ENCODE peak calls at places on chromosome 19, in eight cellular contexts. E is HCT116, U is ovary, A is NB4, R is A549, N is stomach, W is transverse colon, F is adrenal gland. T is an unnamed sample.

GRCh38 chr19:40588926-40589569 is 12.1 kb upstream of the LTBP4 start:
- DNase-seq in E (no peak), U (no peak), A (no peak), R (no peak), N (no peak), W (no peak), F (no peak), T (no peak)

GRCh38 chr19:7921955-7922840 is 2.1 kb downstream of the SNAPC2 start:
- DNase-seq in E (no peak), U (no peak), A (no peak), R (no peak), N (no peak), W (no peak), F (no peak), T (no peak)

GRCh38 chr19:45716314-45717130 is 14.2 kb downstream of the FBXO46 start:
- DNase-seq in E (no peak), U (peak), A (peak), R (peak), N (no peak), W (peak), F (no peak), T (peak)

GRCh38 chr19:10762656-10763055 is 44.8 kb downstream of the DNM2 start:
- DNase-seq in E (no peak), U (no peak), A (no peak), R (no peak), N (no peak), W (peak), F (no peak), T (no peak)

GRCh38 chr19:13986348-13986904 is 19.7 kb downstream of the RFX1 start:
- DNase-seq in E (no peak), U (peak), A (peak), R (no peak), N (peak), W (peak), F (peak), T (peak)

GRCh38 chr19:6735181-6735891 is 2.0 kb downstream of the GPR108 start:
- DNase-seq in E (no peak), U (no peak), A (no peak), R (no peak), N (no peak), W (no peak), F (no peak), T (no peak)

GRCh38 chr19:45668342-45668871 is 386 bp downstream of the GIPR start:
- DNase-seq in E (no peak), U (no peak), A (peak), R (no peak), N (peak), W (peak), F (no peak), T (no peak)

GRCh38 chr19:45906221-45906620 is 3.8 kb upstream of the MYPOP start:
- DNase-seq in E (no peak), U (no peak), A (no peak), R (no peak), N (no peak), W (no peak), F (no peak), T (no peak)

GRCh38 chr19:34766386-34766785 is 6.6 kb downstream of the ZNF599 start:
- DNase-seq in E (no peak), U (no peak), A (no peak), R (no peak), N (no peak), W (no peak), F (no peak), T (no peak)

GRCh38 chr19:21130097-21130775 is 11.6 kb upstream of the ZNF431 start:
- DNase-seq in E (no peak), U (no peak), A (no peak), R (no peak), N (no peak), W (no peak), F (no peak), T (no peak)

GRCh38 chr19:40666803-40667438 is 23.5 kb downstream of the NUMBL start:
- DNase-seq in E (no peak), U (no peak), A (no peak), R (no peak), N (no peak), W (no peak), F (no peak), T (no peak)

GRCh38 chr19:50203281-50204080 is at the start of gene MYH14:
- DNase-seq in E (peak), U (peak), A (no peak), R (peak), N (peak), W (peak), F (peak), T (peak)

GRCh38 chr19:39969681-39970423 is 1.1 kb upstream of the PSMC4 start:
- DNase-seq in E (no peak), U (no peak), A (no peak), R (no peak), N (peak), W (no peak), F (no peak), T (no peak)

GRCh38 chr19:51693819-51694218 is 689 bp downstream of the SPACA6 start:
- DNase-seq in E (no peak), U (no peak), A (no peak), R (no peak), N (no peak), W (no peak), F (no peak), T (no peak)

GRCh38 chr19:12867120-12868099 is 13.8 kb downstream of the DNASE2 start:
- DNase-seq in E (no peak), U (peak), A (no peak), R (no peak), N (peak), W (peak), F (peak), T (peak)

GRCh38 chr19:18771328-18772242 is 19.5 kb downstream of the COMP start:
- DNase-seq in E (no peak), U (no peak), A (peak), R (no peak), N (no peak), W (no peak), F (no peak), T (no peak)

GRCh38 chr19:15875075-15875474 is 22.8 kb downstream of the CYP4F2 start:
- DNase-seq in E (no peak), U (no peak), A (peak), R (no peak), N (no peak), W (no peak), F (no peak), T (no peak)

GRCh38 chr19:7004313-7004931 is 16.8 kb downstream of the MBD3L2B start:
- DNase-seq in E (peak), U (no peak), A (peak), R (peak), N (no peak), W (no peak), F (peak), T (peak)

GRCh38 chr19:1452802-1453524 is 3.0 kb downstream of the APC2 start:
- DNase-seq in E (no peak), U (no peak), A (no peak), R (no peak), N (no peak), W (no peak), F (no peak), T (no peak)

GRCh38 chr19:43624933-43625332 is 5.5 kb upstream of the ZNF428 start:
- DNase-seq in E (peak), U (no peak), A (peak), R (no peak), N (peak), W (peak), F (peak), T (peak)

GRCh38 chr19:6260912-6261636 is 18.7 kb downstream of the MLLT1 start:
- DNase-seq in E (no peak), U (no peak), A (peak), R (peak), N (peak), W (no peak), F (no peak), T (no peak)

GRCh38 chr19:771332-771785 is 20.4 kb downstream of the MISP start:
- DNase-seq in E (peak), U (no peak), A (peak), R (no peak), N (no peak), W (no peak), F (no peak), T (peak)

GRCh38 chr19:13808856-13809255 is 13.6 kb downstream of the ZSWIM4 start:
- DNase-seq in E (no peak), U (no peak), A (no peak), R (no peak), N (no peak), W (no peak), F (no peak), T (no peak)

GRCh38 chr19:19379527-19379926 is 25.9 kb upstream of the GATAD2A start:
- DNase-seq in E (no peak), U (no peak), A (no peak), R (no peak), N (no peak), W (no peak), F (no peak), T (no peak)

GRCh38 chr19:53055117-53055516 is 10.6 kb downstream of the ERVV-2 start:
- DNase-seq in E (no peak), U (no peak), A (no peak), R (no peak), N (no peak), W (no peak), F (no peak), T (no peak)

GRCh38 chr19:30162718-30163117 is 209.5 kb upstream of the ZNF536 start:
- DNase-seq in E (no peak), U (no peak), A (no peak), R (no peak), N (no peak), W (no peak), F (no peak), T (no peak)

GRCh38 chr19:18464646-18465045 is 26.7 kb upstream of the ISYNA1 start:
- DNase-seq in E (no peak), U (peak), A (no peak), R (no peak), N (peak), W (peak), F (peak), T (no peak)

GRCh38 chr19:11435833-11436313 is 438 bp downstream of the PRKCSH start:
- DNase-seq in E (no peak), U (no peak), A (peak), R (no peak), N (no peak), W (peak), F (peak), T (peak)

GRCh38 chr19:15836595-15837398 is 21.3 kb upstream of the OR10H1 start:
- DNase-seq in E (peak), U (peak), A (peak), R (peak), N (peak), W (peak), F (peak), T (peak)

GRCh38 chr19:996051-996838 is 4.0 kb upstream of the GRIN3B start:
- DNase-seq in E (no peak), U (no peak), A (peak), R (no peak), N (peak), W (peak), F (no peak), T (peak)

GRCh38 chr19:1125601-1126533 is 22.1 kb downstream of the GPX4 start:
- DNase-seq in E (no peak), U (no peak), A (no peak), R (no peak), N (no peak), W (no peak), F (peak), T (peak)

GRCh38 chr19:14477417-14478112 is 2.4 kb upstream of the PTGER1 start:
- DNase-seq in E (no peak), U (no peak), A (no peak), R (no peak), N (no peak), W (no peak), F (no peak), T (no peak)

GRCh38 chr19:11382898-11383705 is 1.0 kb downstream of the EPOR start:
- DNase-seq in E (peak), U (no peak), A (peak), R (peak), N (peak), W (peak), F (peak), T (peak)

GRCh38 chr19:15424692-15425272 is 6.0 kb upstream of the AKAP8L start:
- DNase-seq in E (no peak), U (no peak), A (no peak), R (no peak), N (no peak), W (no peak), F (no peak), T (no peak)

GRCh38 chr19:51317381-51317780 is 5.9 kb downstream of the IGLON5 start:
- DNase-seq in E (no peak), U (no peak), A (peak), R (no peak), N (no peak), W (no peak), F (no peak), T (peak)

GRCh38 chr19:50514346-50515167 is 844 bp upstream of the ASPDH start:
- DNase-seq in E (no peak), U (no peak), A (no peak), R (no peak), N (no peak), W (no peak), F (no peak), T (no peak)

GRCh38 chr19:343451-343931 is 1.1 kb downstream of the MIER2 start:
- DNase-seq in E (no peak), U (no peak), A (no peak), R (no peak), N (no peak), W (no peak), F (no peak), T (no peak)

GRCh38 chr19:6060600-6061391 is 49.5 kb downstream of the RFX2 start:
- DNase-seq in E (no peak), U (no peak), A (peak), R (no peak), N (no peak), W (no peak), F (peak), T (no peak)

GRCh38 chr19:45511074-45511473 is 3.8 kb downstream of the VASP start:
- DNase-seq in E (no peak), U (no peak), A (no peak), R (no peak), N (no peak), W (no peak), F (no peak), T (no peak)

GRCh38 chr19:18562086-18562485 is 4.4 kb downstream of the KXD1 start:
- DNase-seq in E (no peak), U (no peak), A (no peak), R (no peak), N (no peak), W (no peak), F (no peak), T (no peak)

DNA sequence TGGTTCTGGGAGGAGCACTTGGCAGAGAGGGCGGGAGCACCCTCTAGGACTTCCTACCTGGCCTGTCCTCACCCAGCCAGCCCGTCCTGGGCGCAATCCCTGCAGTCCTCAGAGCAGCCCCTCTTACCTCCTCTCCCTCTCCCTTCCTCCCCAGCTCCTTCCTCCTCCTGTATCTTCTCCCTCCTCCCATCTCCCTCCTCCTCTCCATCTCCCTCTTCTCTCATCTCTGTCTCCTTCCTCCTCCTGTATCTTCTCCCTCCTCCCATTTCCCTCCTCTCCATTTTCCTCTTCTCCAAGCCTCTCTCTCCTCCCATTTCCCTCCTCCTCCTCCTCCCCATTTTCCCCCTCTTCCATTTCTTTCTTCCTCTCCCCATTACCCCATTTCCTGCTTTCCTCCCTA is 89.8 kb downstream of the RYR1 start:
- DNase-seq in E (no peak), U (no peak), A (no peak), R (no peak), N (no peak), W (no peak), F (no peak), T (no peak)
- TF ChIP-seq POLR2A in E (no peak), U (no peak), A (no peak), R (no peak), N (no peak), W (no peak), F (no peak), T (no peak)

GRCh38 chr19:2523630-2524311 is 47.8 kb downstream of the GADD45B start:
- DNase-seq in E (no peak), U (no peak), A (no peak), R (peak), N (no peak), W (no peak), F (no peak), T (no peak)

GRCh38 chr19:2524840-2525723 is 49.2 kb downstream of the GADD45B start:
- DNase-seq in E (peak), U (no peak), A (peak), R (peak), N (peak), W (no peak), F (peak), T (no peak)

GRCh38 chr19:2527171-2527570 is 51.2 kb downstream of the GADD45B start:
- DNase-seq in E (no peak), U (no peak), A (no peak), R (no peak), N (no peak), W (no peak), F (no peak), T (no peak)

GRCh38 chr19:2527716-2528115 is 51.8 kb downstream of the GADD45B start:
- DNase-seq in E (no peak), U (no peak), A (no peak), R (no peak), N (no peak), W (no peak), F (no peak), T (no peak)

DNA sequence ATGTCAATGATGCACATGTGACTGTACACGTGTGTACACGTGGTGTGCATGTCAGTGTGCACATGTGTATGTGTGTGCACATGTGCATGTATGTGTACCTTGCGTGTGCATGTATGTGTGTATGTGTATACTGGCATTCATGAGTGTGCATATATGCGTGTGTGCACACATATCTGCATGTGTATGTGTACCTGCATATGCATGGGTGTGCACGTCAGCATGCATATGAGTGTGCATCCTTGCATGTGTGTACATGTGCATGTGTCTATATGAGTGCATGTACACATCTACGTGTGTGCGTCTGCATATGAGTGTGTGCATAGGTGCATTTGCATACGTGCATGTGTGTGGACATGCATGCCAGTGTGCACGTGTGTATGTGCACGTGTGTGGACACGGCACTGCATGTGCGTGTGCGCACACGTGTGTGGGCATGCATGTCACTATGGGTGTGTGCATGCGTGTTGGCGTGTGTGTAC is 48.5 kb downstream of the GADD45B start:
- DNase-seq in E (no peak), U (no peak), A (no peak), R (no peak), N (no peak), W (no peak), F (no peak), T (no peak)
- TF ChIP-seq POLR2A in E (no peak), U (no peak), A (no peak), R (no peak), N (no peak), W (no peak), F (no peak), T (no peak)

GRCh38 chr19:47130120-47130588 is 481 bp upstream of the SAE1 start:
- DNase-seq in E (no peak), U (no peak), A (peak), R (no peak), N (no peak), W (no peak), F (no peak), T (no peak)

GRCh38 chr19:47129579-47129978 is 1.1 kb upstream of the SAE1 start:
- DNase-seq in E (no peak), U (no peak), A (no peak), R (no peak), N (no peak), W (no peak), F (no peak), T (no peak)

GRCh38 chr19:47132522-47132852 is 1.9 kb downstream of the SAE1 start:
- DNase-seq in E (no peak), U (no peak), A (no peak), R (no peak), N (no peak), W (no peak), F (no peak), T (no peak)

GRCh38 chr19:47133021-47133471 is 2.4 kb downstream of the SAE1 start:
- DNase-seq in E (no peak), U (no peak), A (no peak), R (no peak), N (no peak), W (no peak), F (no peak), T (no peak)

GRCh38 chr19:47130589-47131168 is at the start of gene SAE1:
- DNase-seq in E (peak), U (peak), A (peak), R (peak), N (peak), W (peak), F (peak), T (peak)
- TF ChIP-seq POLR2A in E (no peak), U (peak), A (peak), R (peak), N (peak), W (peak), F (peak), T (peak)

DNA sequence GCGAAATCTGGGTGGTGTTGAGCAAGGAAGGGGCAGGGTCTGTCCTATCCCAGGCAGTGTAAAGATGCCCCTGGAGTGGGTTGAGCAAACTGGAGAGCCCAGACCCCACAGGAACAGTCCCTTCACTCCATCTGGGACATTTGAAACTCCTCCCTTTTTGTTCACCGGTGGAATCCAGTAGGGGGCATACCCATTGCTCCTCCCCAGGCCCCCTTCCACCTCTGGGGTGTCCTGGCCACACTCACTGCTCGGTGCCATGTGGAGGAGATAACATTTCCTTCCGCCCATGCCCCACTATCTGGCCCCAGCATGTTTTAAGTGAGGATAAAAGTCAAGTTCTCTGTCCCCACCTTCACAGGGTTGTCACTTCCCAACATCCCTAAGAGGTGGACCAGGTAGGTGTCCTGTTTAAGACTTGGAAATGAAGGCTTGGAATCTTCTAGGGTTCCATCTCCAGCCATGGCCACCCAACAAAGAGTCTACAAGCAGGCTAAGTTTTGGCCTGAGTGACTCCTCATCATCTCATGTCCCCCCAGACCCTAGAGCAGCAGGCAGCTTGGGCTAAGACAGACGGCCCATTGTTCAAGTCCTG is 9.2 kb downstream of the ZNF526 start:
- DNase-seq in E (no peak), U (no peak), A (no peak), R (no peak), N (no peak), W (no peak), F (no peak), T (peak)
- TF ChIP-seq POLR2A in E (no peak), U (no peak), A (no peak), R (no peak), N (no peak), W (no peak), F (no peak), T (no peak)

DNA sequence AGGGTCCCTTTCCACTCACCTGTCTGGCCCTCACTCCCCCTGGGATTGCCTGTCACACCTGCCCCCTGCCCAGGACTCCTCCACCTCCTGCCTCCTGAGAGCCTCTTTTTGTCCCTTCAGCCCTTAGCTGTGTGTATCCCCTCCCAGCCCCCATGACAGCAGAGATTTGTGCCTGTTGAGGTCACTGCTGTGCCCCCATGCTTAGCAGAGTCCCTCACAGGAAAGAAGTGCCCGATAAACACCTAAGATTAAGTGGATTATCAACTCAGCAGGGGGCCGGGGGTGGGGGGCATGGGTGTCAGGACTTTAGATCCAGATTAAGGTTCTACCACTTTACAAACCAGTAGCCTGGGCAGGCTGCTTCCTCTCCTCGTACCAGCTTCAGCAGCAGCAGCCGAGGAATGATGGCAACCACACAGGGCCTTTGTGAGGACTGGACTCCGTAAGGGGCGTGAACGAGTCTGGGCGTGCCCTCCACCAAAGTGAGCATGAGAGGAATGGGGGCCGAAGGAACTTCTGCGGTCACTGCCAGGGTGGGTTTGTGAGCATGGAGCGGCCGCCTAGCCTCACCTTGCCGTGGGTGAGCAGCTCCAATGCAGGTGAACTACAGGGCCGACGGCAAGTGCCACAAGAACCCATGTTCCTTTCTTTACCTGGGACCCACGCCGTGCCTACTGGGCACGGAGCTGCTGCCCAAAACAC is 36.1 kb downstream of the ZNF787 start:
- DNase-seq in E (no peak), U (no peak), A (no peak), R (no peak), N (no peak), W (no peak), F (no peak), T (no peak)
- TF ChIP-seq POLR2A in E (no peak), U (no peak), A (no peak), R (no peak), N (no peak), W (no peak), F (no peak), T (no peak)